ENCODE peak calls at places on chromosomes 6 and 20, in five cellular contexts. One of them, this sample, is unnamed.

GRCh38 chr6:101614774-101615173 is 221.3 kb downstream of the GRIK2 start:
- DNase-seq in amniotic epithelial cell: peak; percentile 63
- DNase-seq in SJSA1: peak; percentile 15
- DNase-seq in T-cell: no peak
- DNase-seq in endodermal cell: no peak
- DNase-seq in this sample: no peak

GRCh38 chr20:36117638-36118037 is 36.9 kb upstream of the EPB41L1 start:
- DNase-seq in endodermal cell: no peak
- DNase-seq in T-cell: no peak
- DNase-seq in amniotic epithelial cell: no peak
- DNase-seq in SJSA1: no peak
- DNase-seq in this sample: no peak

GRCh38 chr20:44026932-44027685 is 112.5 kb downstream of the TOX2 start:
- DNase-seq in amniotic epithelial cell: no peak
- DNase-seq in endodermal cell: no peak
- DNase-seq in T-cell: no peak
- DNase-seq in SJSA1: no peak
- DNase-seq in this sample: no peak

GRCh38 chr6:117389227-117390057 is 36.3 kb downstream of the ROS1 start:
- DNase-seq in amniotic epithelial cell: peak; percentile 71
- DNase-seq in T-cell: no peak
- DNase-seq in SJSA1: no peak
- DNase-seq in endodermal cell: no peak
- DNase-seq in this sample: no peak

GRCh38 chr6:121523628-121524027 is 88.2 kb downstream of the GJA1 start:
- DNase-seq in SJSA1: peak; percentile 29
- DNase-seq in T-cell: no peak
- DNase-seq in amniotic epithelial cell: peak; percentile 70
- DNase-seq in endodermal cell: no peak
- DNase-seq in this sample: no peak

GRCh38 chr6:3377536-3378397 is 79.1 kb downstream of the SLC22A23 start:
- DNase-seq in amniotic epithelial cell: no peak
- DNase-seq in SJSA1: no peak
- DNase-seq in T-cell: no peak
- DNase-seq in endodermal cell: no peak
- DNase-seq in this sample: no peak

GRCh38 chr20:50308166-50308512 is 117.5 kb downstream of the CEBPB start:
- DNase-seq in T-cell: no peak
- DNase-seq in SJSA1: no peak
- DNase-seq in endodermal cell: no peak
- DNase-seq in amniotic epithelial cell: no peak
- DNase-seq in this sample: no peak

GRCh38 chr20:15838466-15838865 is 734.8 kb downstream of the KIF16B start:
- DNase-seq in amniotic epithelial cell: no peak
- DNase-seq in SJSA1: no peak
- DNase-seq in T-cell: no peak
- DNase-seq in endodermal cell: no peak
- DNase-seq in this sample: no peak

GRCh38 chr20:20427202-20427864 is 59.4 kb downstream of the INSM1 start:
- DNase-seq in SJSA1: no peak
- DNase-seq in amniotic epithelial cell: no peak
- DNase-seq in T-cell: no peak
- DNase-seq in endodermal cell: no peak
- DNase-seq in this sample: no peak

GRCh38 chr6:43937236-43938177 is 167.5 kb downstream of the VEGFA start:
- DNase-seq in T-cell: no peak
- DNase-seq in amniotic epithelial cell: no peak
- DNase-seq in endodermal cell: peak; percentile 78
- DNase-seq in SJSA1: no peak
- DNase-seq in this sample: no peak

GRCh38 chr6:157953580-157954091 is 28.0 kb upstream of the SYNJ2 start:
- DNase-seq in amniotic epithelial cell: no peak
- DNase-seq in SJSA1: no peak
- DNase-seq in endodermal cell: no peak
- DNase-seq in T-cell: no peak
- DNase-seq in this sample: no peak

GRCh38 chr6:46781478-46782378 is 11.5 kb upstream of the MEP1A start:
- DNase-seq in SJSA1: peak; percentile 36
- DNase-seq in amniotic epithelial cell: peak; percentile 45
- DNase-seq in endodermal cell: peak; percentile 71
- DNase-seq in T-cell: no peak
- DNase-seq in this sample: no peak

GRCh38 chr20:59656417-59656816 is 52.1 kb downstream of the PHACTR3 start:
- DNase-seq in endodermal cell: no peak
- DNase-seq in T-cell: no peak
- DNase-seq in amniotic epithelial cell: no peak
- DNase-seq in SJSA1: no peak
- DNase-seq in this sample: no peak

GRCh38 chr6:27668442-27669275 is 195.8 kb upstream of the ZNF184 start:
- DNase-seq in T-cell: no peak
- DNase-seq in endodermal cell: peak; percentile 94
- DNase-seq in amniotic epithelial cell: peak; percentile 56
- DNase-seq in SJSA1: peak; percentile 15
- DNase-seq in this sample: no peak

GRCh38 chr6:87139236-87139635 is 16.1 kb upstream of the ZNF292 start:
- DNase-seq in T-cell: peak; percentile 25
- DNase-seq in amniotic epithelial cell: peak; percentile 56
- DNase-seq in SJSA1: peak; percentile 29
- DNase-seq in endodermal cell: no peak
- DNase-seq in this sample: peak; percentile 61

GRCh38 chr6:12115492-12115891 is 103.4 kb downstream of the HIVEP1 start:
- DNase-seq in amniotic epithelial cell: no peak
- DNase-seq in endodermal cell: no peak
- DNase-seq in T-cell: no peak
- DNase-seq in SJSA1: no peak
- DNase-seq in this sample: no peak

GRCh38 chr20:33673411-33674293 is 576 bp downstream of the NECAB3 start:
- DNase-seq in SJSA1: peak; percentile 40
- DNase-seq in endodermal cell: peak; percentile 64
- DNase-seq in amniotic epithelial cell: no peak
- DNase-seq in T-cell: no peak
- DNase-seq in this sample: no peak

GRCh38 chr6:21856844-21857243 is 263.3 kb downstream of the SOX4 start:
- DNase-seq in amniotic epithelial cell: peak; percentile 74
- DNase-seq in T-cell: no peak
- DNase-seq in SJSA1: no peak
- DNase-seq in endodermal cell: no peak
- DNase-seq in this sample: no peak

GRCh38 chr20:11158146-11158545 is 484.3 kb upstream of the JAG1 start:
- DNase-seq in T-cell: no peak
- DNase-seq in endodermal cell: no peak
- DNase-seq in amniotic epithelial cell: no peak
- DNase-seq in SJSA1: no peak
- DNase-seq in this sample: no peak

GRCh38 chr20:37361336-37361735 is 15.4 kb downstream of the SRC start:
- DNase-seq in SJSA1: no peak
- DNase-seq in amniotic epithelial cell: no peak
- DNase-seq in endodermal cell: peak; percentile 36
- DNase-seq in T-cell: no peak
- DNase-seq in this sample: no peak

GRCh38 chr6:113630738-113631535 is 226.2 kb upstream of the MARCKS start:
- DNase-seq in amniotic epithelial cell: no peak
- DNase-seq in endodermal cell: no peak
- DNase-seq in SJSA1: peak; percentile 33
- DNase-seq in T-cell: no peak
- DNase-seq in this sample: peak; percentile 7

GRCh38 chr20:46990017-46990810 is 95.6 kb downstream of the EYA2 start:
- DNase-seq in SJSA1: no peak
- DNase-seq in endodermal cell: no peak
- DNase-seq in amniotic epithelial cell: no peak
- DNase-seq in T-cell: no peak
- DNase-seq in this sample: no peak

GRCh38 chr20:9409352-9409751 is 105.0 kb upstream of the LAMP5 start:
- DNase-seq in SJSA1: peak; percentile 37
- DNase-seq in T-cell: no peak
- DNase-seq in endodermal cell: no peak
- DNase-seq in amniotic epithelial cell: no peak
- DNase-seq in this sample: no peak

GRCh38 chr20:61127311-61128044 is 124.6 kb upstream of the CDH4 start:
- DNase-seq in SJSA1: peak; percentile 35
- DNase-seq in amniotic epithelial cell: peak; percentile 67
- DNase-seq in endodermal cell: no peak
- DNase-seq in T-cell: no peak
- DNase-seq in this sample: no peak

GRCh38 chr20:25318471-25319240 is 70.8 kb downstream of the PYGB start:
- DNase-seq in endodermal cell: no peak
- DNase-seq in amniotic epithelial cell: no peak
- DNase-seq in SJSA1: no peak
- DNase-seq in T-cell: no peak
- DNase-seq in this sample: no peak

GRCh38 chr6:42428326-42429041 is 23.2 kb downstream of the TRERF1 start:
- DNase-seq in T-cell: peak; percentile 37
- DNase-seq in endodermal cell: no peak
- DNase-seq in amniotic epithelial cell: peak; percentile 15
- DNase-seq in SJSA1: no peak
- DNase-seq in this sample: peak; percentile 53

GRCh38 chr20:20772492-20773047 is 60.1 kb upstream of the RALGAPA2 start:
- DNase-seq in amniotic epithelial cell: no peak
- DNase-seq in SJSA1: no peak
- DNase-seq in T-cell: no peak
- DNase-seq in endodermal cell: no peak
- DNase-seq in this sample: no peak

GRCh38 chr20:7893019-7893730 is 47.1 kb downstream of the HAO1 start:
- DNase-seq in SJSA1: no peak
- DNase-seq in endodermal cell: no peak
- DNase-seq in T-cell: no peak
- DNase-seq in amniotic epithelial cell: peak; percentile 1
- DNase-seq in this sample: no peak

GRCh38 chr6:106446983-106447382 is 86.5 kb downstream of the CRYBG1 start:
- DNase-seq in T-cell: no peak
- DNase-seq in amniotic epithelial cell: no peak
- DNase-seq in SJSA1: no peak
- DNase-seq in endodermal cell: no peak
- DNase-seq in this sample: no peak

GRCh38 chr20:38144608-38145093 is 20.4 kb downstream of the TGM2 start:
- DNase-seq in amniotic epithelial cell: no peak
- DNase-seq in endodermal cell: no peak
- DNase-seq in T-cell: no peak
- DNase-seq in SJSA1: no peak
- DNase-seq in this sample: no peak

GRCh38 chr6:143449731-143450452 is 603 bp downstream of the ADAT2 start:
- DNase-seq in endodermal cell: peak; percentile 77
- DNase-seq in T-cell: peak; percentile 31
- DNase-seq in SJSA1: no peak
- DNase-seq in amniotic epithelial cell: peak; percentile 25
- DNase-seq in this sample: peak; percentile 64

GRCh38 chr6:72952808-72953630 is 272.3 kb downstream of the KHDC1L start:
- DNase-seq in SJSA1: no peak
- DNase-seq in endodermal cell: no peak
- DNase-seq in T-cell: no peak
- DNase-seq in amniotic epithelial cell: peak; percentile 67
- DNase-seq in this sample: no peak

GRCh38 chr20:57652865-57653545 is 32.8 kb upstream of the ZBP1 start:
- DNase-seq in T-cell: no peak
- DNase-seq in amniotic epithelial cell: no peak
- DNase-seq in endodermal cell: no peak
- DNase-seq in SJSA1: no peak
- DNase-seq in this sample: no peak

GRCh38 chr6:71289039-71289801 is 609 bp downstream of the OGFRL1 start:
- DNase-seq in SJSA1: peak; percentile 41
- DNase-seq in amniotic epithelial cell: peak; percentile 65
- DNase-seq in endodermal cell: peak; percentile 76
- DNase-seq in T-cell: no peak
- DNase-seq in this sample: peak; percentile 27

GRCh38 chr20:35721219-35721618 is 20.8 kb downstream of the RBM39 start:
- DNase-seq in T-cell: no peak
- DNase-seq in amniotic epithelial cell: no peak
- DNase-seq in SJSA1: no peak
- DNase-seq in endodermal cell: peak; percentile 9
- DNase-seq in this sample: no peak

GRCh38 chr20:36575066-36575743 is 1.8 kb downstream of the TGIF2 start:
- DNase-seq in endodermal cell: peak; percentile 87
- DNase-seq in amniotic epithelial cell: peak; percentile 55
- DNase-seq in T-cell: no peak
- DNase-seq in SJSA1: peak; percentile 66
- DNase-seq in this sample: peak; percentile 7

GRCh38 chr6:131923356-131923755 is 27.8 kb downstream of the CCN2 start:
- DNase-seq in T-cell: peak; percentile 8
- DNase-seq in SJSA1: peak; percentile 42
- DNase-seq in amniotic epithelial cell: peak; percentile 70
- DNase-seq in endodermal cell: peak; percentile 93
- DNase-seq in this sample: peak; percentile 9

GRCh38 chr6:134512946-134513345 is 195.0 kb upstream of the SGK1 start:
- DNase-seq in amniotic epithelial cell: no peak
- DNase-seq in T-cell: no peak
- DNase-seq in SJSA1: peak; percentile 32
- DNase-seq in endodermal cell: no peak
- DNase-seq in this sample: no peak

GRCh38 chr6:149134531-149134933 is 183.0 kb upstream of the TAB2 start:
- DNase-seq in SJSA1: peak; percentile 53
- DNase-seq in amniotic epithelial cell: no peak
- DNase-seq in endodermal cell: no peak
- DNase-seq in T-cell: no peak
- DNase-seq in this sample: no peak